ENCODE peak calls at places on chromosome 14, in four cellular contexts. One of them, this sample, is unnamed.

GRCh38 chr14:36647827-36648753 is 13.6 kb upstream of the PAX9 start:
- DNase-seq in SK-N-SH: peak; percentile 55
- DNase-seq in HepG2: peak; percentile 61
- DNase-seq in K562: peak; percentile 12
- DNase-seq in this sample: no peak

GRCh38 chr14:55777867-55778266 is 197.9 kb downstream of the KTN1 start:
- DNase-seq in SK-N-SH: no peak
- DNase-seq in HepG2: no peak
- DNase-seq in K562: no peak
- DNase-seq in this sample: no peak

GRCh38 chr14:42804146-42804545 is 1197.5 kb downstream of the LRFN5 start:
- DNase-seq in SK-N-SH: no peak
- DNase-seq in HepG2: no peak
- DNase-seq in K562: no peak
- DNase-seq in this sample: no peak

GRCh38 chr14:100822921-100823320 is 3.0 kb upstream of the MEG3 start:
- DNase-seq in SK-N-SH: no peak
- DNase-seq in HepG2: no peak
- DNase-seq in K562: no peak
- DNase-seq in this sample: no peak

GRCh38 chr14:53190938-53191337 is 37.8 kb upstream of the DDHD1 start:
- DNase-seq in SK-N-SH: no peak
- DNase-seq in HepG2: no peak
- DNase-seq in K562: no peak
- DNase-seq in this sample: no peak

GRCh38 chr14:87368751-87369150 is 624.2 kb downstream of the GALC start:
- DNase-seq in SK-N-SH: no peak
- DNase-seq in HepG2: no peak
- DNase-seq in K562: no peak
- DNase-seq in this sample: no peak

GRCh38 chr14:31678421-31679249 is 117.4 kb downstream of the NUBPL start:
- DNase-seq in SK-N-SH: no peak
- DNase-seq in HepG2: peak; percentile 36
- DNase-seq in K562: no peak
- DNase-seq in this sample: no peak

GRCh38 chr14:80681651-80682050 is 259.9 kb downstream of the CEP128 start:
- DNase-seq in SK-N-SH: no peak
- DNase-seq in HepG2: no peak
- DNase-seq in K562: no peak
- DNase-seq in this sample: no peak

GRCh38 chr14:73850940-73851339 is 691 bp upstream of the PTGR2 start:
- DNase-seq in SK-N-SH: no peak
- DNase-seq in HepG2: peak; percentile 38
- DNase-seq in K562: no peak
- DNase-seq in this sample: no peak

GRCh38 chr14:102930138-102930752 is 7.8 kb downstream of the AMN start:
- DNase-seq in SK-N-SH: peak; percentile 83
- DNase-seq in HepG2: no peak
- DNase-seq in K562: no peak
- DNase-seq in this sample: no peak

GRCh38 chr14:74735113-74735512 is 22.2 kb downstream of the FCF1 start:
- DNase-seq in SK-N-SH: no peak
- DNase-seq in HepG2: no peak
- DNase-seq in K562: no peak
- DNase-seq in this sample: no peak

GRCh38 chr14:64645220-64645891 is 58.9 kb upstream of the PLEKHG3 start:
- DNase-seq in SK-N-SH: no peak
- DNase-seq in HepG2: peak; percentile 24
- DNase-seq in K562: no peak
- DNase-seq in this sample: no peak

GRCh38 chr14:88868558-88869159 is 44.2 kb downstream of the TTC8 start:
- DNase-seq in SK-N-SH: peak; percentile 5
- DNase-seq in HepG2: peak; percentile 12
- DNase-seq in K562: no peak
- DNase-seq in this sample: no peak

GRCh38 chr14:81990312-81990761 is 456.7 kb upstream of the SEL1L start:
- DNase-seq in SK-N-SH: peak; percentile 6
- DNase-seq in HepG2: peak; percentile 33
- DNase-seq in K562: peak; percentile 20
- DNase-seq in this sample: peak; percentile 16

GRCh38 chr14:68291820-68292219 is 472.2 kb downstream of the RAD51B start:
- DNase-seq in SK-N-SH: no peak
- DNase-seq in HepG2: peak; percentile 27
- DNase-seq in K562: no peak
- DNase-seq in this sample: no peak

GRCh38 chr14:73376585-73376984 is 81.8 kb downstream of the NUMB start:
- DNase-seq in SK-N-SH: no peak
- DNase-seq in HepG2: no peak
- DNase-seq in K562: no peak
- DNase-seq in this sample: no peak

GRCh38 chr14:105184461-105184860 is 3.3 kb upstream of the NUDT14 start:
- DNase-seq in SK-N-SH: no peak
- DNase-seq in HepG2: no peak
- DNase-seq in K562: no peak
- DNase-seq in this sample: no peak
- TF ChIP-seq MXI1 in SK-N-SH: no peak
- TF ChIP-seq MXI1 in HepG2: no peak
- TF ChIP-seq MXI1 in K562: no peak
- TF ChIP-seq MXI1 in this sample: no peak

GRCh38 chr14:99729991-99730875 is 46.1 kb downstream of the CYP46A1 start:
- DNase-seq in SK-N-SH: peak; percentile 97
- DNase-seq in HepG2: peak; percentile 93
- DNase-seq in K562: peak; percentile 82
- DNase-seq in this sample: no peak
- TF ChIP-seq FOXM1 in SK-N-SH: no peak
- TF ChIP-seq FOXM1 in HepG2: no peak
- TF ChIP-seq FOXM1 in K562: no peak
- TF ChIP-seq FOXM1 in this sample: no peak

GRCh38 chr14:51605575-51605974 is 46.1 kb upstream of the FRMD6 start:
- DNase-seq in SK-N-SH: no peak
- DNase-seq in HepG2: no peak
- DNase-seq in K562: no peak
- DNase-seq in this sample: no peak
- TF ChIP-seq YY1 in SK-N-SH: no peak
- TF ChIP-seq YY1 in HepG2: no peak
- TF ChIP-seq YY1 in K562: no peak
- TF ChIP-seq YY1 in this sample: no peak

DNA sequence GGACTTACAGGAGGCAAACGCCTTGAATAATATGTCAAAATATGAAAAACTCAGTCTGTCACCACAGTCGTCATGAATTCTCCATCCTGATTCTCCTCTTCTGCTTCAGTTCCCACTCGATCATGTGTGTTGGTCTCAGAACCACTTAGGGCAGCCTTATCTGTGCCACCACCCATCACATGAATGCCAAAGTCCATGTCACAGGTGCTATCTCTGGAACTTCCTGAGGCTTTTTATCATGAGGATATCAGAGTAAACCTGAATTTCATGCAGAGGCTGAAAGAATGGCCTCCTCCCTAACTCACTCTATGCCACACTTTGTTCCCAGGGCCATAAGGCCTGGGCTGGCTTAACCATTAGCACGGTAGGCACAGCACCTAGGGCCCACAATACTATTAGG is 28.8 kb upstream of the MAP3K9 start:
- DNase-seq in SK-N-SH: no peak
- DNase-seq in HepG2: no peak
- DNase-seq in K562: no peak
- DNase-seq in this sample: no peak
- TF ChIP-seq MXI1 in SK-N-SH: no peak
- TF ChIP-seq MXI1 in HepG2: no peak
- TF ChIP-seq MXI1 in K562: no peak
- TF ChIP-seq MXI1 in this sample: no peak

GRCh38 chr14:60204104-60204842 is 39.1 kb upstream of the DHRS7 start:
- DNase-seq in SK-N-SH: no peak
- DNase-seq in HepG2: no peak
- DNase-seq in K562: no peak
- DNase-seq in this sample: peak; percentile 90
- TF ChIP-seq FOXM1 in SK-N-SH: no peak
- TF ChIP-seq FOXM1 in HepG2: no peak
- TF ChIP-seq FOXM1 in K562: no peak
- TF ChIP-seq FOXM1 in this sample: peak; percentile 85

GRCh38 chr14:69673099-69673498 is 61.7 kb downstream of the SUSD6 start:
- DNase-seq in SK-N-SH: no peak
- DNase-seq in HepG2: no peak
- DNase-seq in K562: no peak
- DNase-seq in this sample: no peak

GRCh38 chr14:69675246-69675583 is 63.8 kb downstream of the SUSD6 start:
- DNase-seq in SK-N-SH: no peak
- DNase-seq in HepG2: no peak
- DNase-seq in K562: no peak
- DNase-seq in this sample: no peak

GRCh38 chr14:69673578-69674305 is 62.3 kb downstream of the SUSD6 start:
- DNase-seq in SK-N-SH: no peak
- DNase-seq in HepG2: no peak
- DNase-seq in K562: no peak
- DNase-seq in this sample: no peak

GRCh38 chr14:69675877-69676416 is 64.6 kb downstream of the SUSD6 start:
- DNase-seq in SK-N-SH: no peak
- DNase-seq in HepG2: no peak
- DNase-seq in K562: no peak
- DNase-seq in this sample: peak; percentile 88

GRCh38 chr14:69674546-69675245 is 63.3 kb downstream of the SUSD6 start:
- DNase-seq in SK-N-SH: no peak
- DNase-seq in HepG2: no peak
- DNase-seq in K562: no peak
- DNase-seq in this sample: no peak
- TF ChIP-seq YY1 in SK-N-SH: no peak
- TF ChIP-seq YY1 in HepG2: no peak
- TF ChIP-seq YY1 in K562: no peak
- TF ChIP-seq YY1 in this sample: no peak

DNA sequence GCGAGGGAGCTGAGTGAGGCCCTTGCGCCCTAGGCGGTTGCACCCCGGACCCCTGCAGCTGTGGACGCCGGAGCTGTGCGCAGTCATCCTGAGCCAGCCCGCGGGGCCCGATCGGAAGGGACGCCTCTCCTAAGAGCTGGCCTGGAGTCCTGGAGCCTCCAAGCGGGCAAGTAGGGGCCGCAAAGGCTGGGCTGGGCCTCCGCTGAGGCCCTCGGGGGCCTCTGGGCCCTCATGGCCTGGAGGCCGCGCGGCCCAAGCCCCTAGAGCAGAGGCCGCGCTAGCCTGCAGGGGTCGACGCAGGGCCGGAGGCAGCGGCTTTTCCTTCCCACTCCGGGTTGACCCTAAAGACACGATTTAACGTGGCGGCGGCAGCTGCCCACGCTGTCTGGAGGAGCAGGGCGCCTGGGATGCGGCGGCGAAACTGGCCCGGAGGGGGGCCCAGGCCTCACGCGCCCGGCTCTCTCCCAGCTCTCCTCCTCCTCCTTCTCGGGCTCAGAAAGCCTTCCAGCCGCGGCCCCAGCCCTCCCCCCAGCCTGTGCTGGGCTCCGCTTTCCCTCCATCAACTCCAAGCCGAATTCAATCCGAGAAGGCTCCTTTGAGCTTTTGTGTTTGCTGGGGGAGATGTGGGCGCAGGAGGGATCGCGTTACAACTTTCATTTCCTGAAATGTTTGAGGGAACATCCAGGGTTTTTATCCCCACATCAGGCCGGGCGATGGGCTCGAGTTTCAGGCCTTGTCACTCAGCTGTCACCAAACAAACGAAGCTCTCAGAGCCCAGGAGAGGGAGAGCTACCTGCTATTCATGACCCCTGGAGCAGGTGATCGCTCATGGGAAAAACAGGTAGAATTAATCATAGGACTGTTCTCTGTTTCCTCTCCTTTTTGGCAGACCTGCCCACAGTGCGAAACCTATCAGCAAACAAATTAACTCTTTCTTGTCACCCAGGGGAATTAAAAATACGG is 11.5 kb downstream of the SIX1 start:
- DNase-seq in SK-N-SH: peak; percentile 67
- DNase-seq in HepG2: no peak
- DNase-seq in K562: no peak
- DNase-seq in this sample: no peak
- TF ChIP-seq MXI1 in SK-N-SH: no peak
- TF ChIP-seq MXI1 in HepG2: no peak
- TF ChIP-seq MXI1 in K562: no peak
- TF ChIP-seq MXI1 in this sample: no peak

GRCh38 chr14:99595034-99595433 is 9.0 kb downstream of the CCDC85C start:
- DNase-seq in SK-N-SH: no peak
- DNase-seq in HepG2: no peak
- DNase-seq in K562: no peak
- DNase-seq in this sample: peak; percentile 49
- TF ChIP-seq FOXM1 in SK-N-SH: no peak
- TF ChIP-seq FOXM1 in HepG2: no peak
- TF ChIP-seq FOXM1 in K562: no peak
- TF ChIP-seq FOXM1 in this sample: no peak

This sample was measured in GM12878.